ENCODE peak calls at places on chromosomes 3 and 15, in four cellular contexts. S, V, Q and I are unnamed samples. For H3K9me3, the result is how much of the 10 kb centered on the place peaks cover.

GRCh38 chr3:105518806-105519418 is 152.2 kb downstream of the ALCAM start:
- DNase-seq in S (peak), V (peak), Q (peak), I (peak)

GRCh38 chr3:73502609-73503560 is 121.9 kb downstream of the PDZRN3 start:
- DNase-seq in S (peak), V (peak), Q (peak), I (peak)

GRCh38 chr3:160486459-160486869 is 36.9 kb upstream of the TRIM59 start:
- DNase-seq in S (peak), V (peak), Q (peak), I (peak)

GRCh38 chr3:168025076-168025475 is 70.6 kb downstream of the GOLIM4 start:
- DNase-seq in S (no peak), V (peak), Q (no peak), I (peak)

GRCh38 chr15:77503240-77503639 is 82.6 kb downstream of the HMG20A start:
- DNase-seq in S (peak), V (no peak), Q (no peak), I (no peak)

GRCh38 chr3:49673131-49673714 is 928 bp upstream of the APEH start:
- DNase-seq in S (peak), V (no peak), Q (peak), I (no peak)

GRCh38 chr3:44160818-44161217 is 80.9 kb upstream of the TOPAZ1 start:
- DNase-seq in S (no peak), V (no peak), Q (no peak), I (no peak)

GRCh38 chr3:189572249-189572648 is 58.9 kb upstream of the TP63 start:
- DNase-seq in S (peak), V (peak), Q (no peak), I (no peak)

GRCh38 chr15:56984681-56985515 is 66.5 kb downstream of the TCF12 start:
- DNase-seq in S (peak), V (peak), Q (no peak), I (peak)

GRCh38 chr3:13353936-13354542 is 66.1 kb downstream of the NUP210 start:
- DNase-seq in S (peak), V (peak), Q (peak), I (no peak)

GRCh38 chr3:143794793-143795462 is 53.3 kb downstream of the SLC9A9 start:
- DNase-seq in S (no peak), V (no peak), Q (no peak), I (no peak)

GRCh38 chr3:153210660-153211059 is 48.6 kb downstream of the RAP2B start:
- DNase-seq in S (no peak), V (no peak), Q (peak), I (no peak)

GRCh38 chr15:90104551-90104950 is 2.3 kb upstream of the IDH2 start:
- DNase-seq in S (peak), V (no peak), Q (no peak), I (no peak)

GRCh38 chr15:33834892-33835730 is 133.2 kb upstream of the CHRM5 start:
- DNase-seq in S (no peak), V (no peak), Q (no peak), I (no peak)

GRCh38 chr3:113018461-113019181 is 27.8 kb downstream of the GTPBP8 start:
- DNase-seq in S (no peak), V (peak), Q (peak), I (no peak)

GRCh38 chr3:174945951-174946350 is 86.8 kb downstream of the NAALADL2 start:
- DNase-seq in S (no peak), V (no peak), Q (no peak), I (no peak)

GRCh38 chr3:159928692-159929091 is 59.9 kb upstream of the IL12A start:
- DNase-seq in S (peak), V (peak), Q (no peak), I (peak)

GRCh38 chr15:41506796-41507341 is 6.8 kb downstream of the LTK start:
- DNase-seq in S (peak), V (no peak), Q (no peak), I (no peak)

GRCh38 chr15:40807888-40808194 is 568 bp upstream of the DNAJC17 start:
- DNase-seq in S (no peak), V (no peak), Q (no peak), I (no peak)

GRCh38 chr15:70421197-70421482 is 323.4 kb upstream of the TLE3 start:
- DNase-seq in S (no peak), V (no peak), Q (no peak), I (no peak)

GRCh38 chr3:171262431-171262830 is 197.8 kb downstream of the TNIK start:
- DNase-seq in S (no peak), V (peak), Q (no peak), I (no peak)

GRCh38 chr3:189457201-189457607 is 174.0 kb upstream of the TP63 start:
- DNase-seq in S (peak), V (peak), Q (no peak), I (no peak)

GRCh38 chr3:142586803-142587406 is 8.4 kb upstream of the ATR start:
- DNase-seq in S (peak), V (peak), Q (peak), I (peak)

GRCh38 chr3:61032991-61033390 is 218.3 kb downstream of the FHIT start:
- DNase-seq in S (no peak), V (no peak), Q (no peak), I (no peak)

GRCh38 chr3:15616053-15616452 is 14.5 kb downstream of the BTD start:
- DNase-seq in S (no peak), V (peak), Q (no peak), I (no peak)

GRCh38 chr15:22873204-22873701 is 34.8 kb downstream of the NIPA2 start:
- DNase-seq in S (peak), V (peak), Q (peak), I (no peak)

GRCh38 chr3:109336272-109336957 is 931 bp downstream of the DPPA4 start:
- DNase-seq in S (no peak), V (peak), Q (peak), I (no peak)

GRCh38 chr3:103218146-103218545 is 783.3 kb downstream of the ZPLD1 start:
- DNase-seq in S (no peak), V (peak), Q (no peak), I (no peak)

GRCh38 chr3:196016485-196016884 is 65.4 kb downstream of the TFRC start:
- DNase-seq in S (peak), V (peak), Q (no peak), I (no peak)

GRCh38 chr3:71956716-71957115 is 171.8 kb upstream of the PROK2 start:
- DNase-seq in S (no peak), V (no peak), Q (peak), I (no peak)

GRCh38 chr15:50145451-50145872 is 26.4 kb upstream of the ATP8B4 start:
- DNase-seq in S (peak), V (peak), Q (peak), I (peak)

GRCh38 chr15:31598620-31599019 is 272.0 kb downstream of the KLF13 start:
- DNase-seq in S (peak), V (peak), Q (peak), I (no peak)

GRCh38 chr15:25224396-25224795 is 214.4 kb downstream of the UBE3A start:
- DNase-seq in S (no peak), V (no peak), Q (no peak), I (no peak)

GRCh38 chr15:25220834-25221233 is 218.0 kb downstream of the UBE3A start:
- DNase-seq in S (no peak), V (no peak), Q (no peak), I (no peak)

GRCh38 chr15:25228261-25228660 is 210.6 kb downstream of the UBE3A start:
- DNase-seq in S (no peak), V (no peak), Q (no peak), I (no peak)

GRCh38 chr15:25230442-25230841 is 208.4 kb downstream of the UBE3A start:
- DNase-seq in S (no peak), V (no peak), Q (no peak), I (no peak)

GRCh38 chr15:25226360-25226759 is 212.5 kb downstream of the UBE3A start:
- DNase-seq in S (no peak), V (no peak), Q (no peak), I (no peak)
- H3K9me3 ChIP-seq in S (under half), V (under half), Q (under half), I (under half)

GRCh38 chr15:99711685-99712084 is 21.6 kb downstream of the LYSMD4 start:
- DNase-seq in S (no peak), V (no peak), Q (no peak), I (no peak)
- H3K9ac ChIP-seq in S (no peak), V (no peak), Q (no peak), I (no peak)

GRCh38 chr3:69116162-69116561 is 6.2 kb downstream of the LMOD3 start:
- DNase-seq in S (no peak), V (no peak), Q (no peak), I (no peak)
- H3K4me2 ChIP-seq in S (peak), V (peak), Q (no peak), I (no peak)

DNA sequence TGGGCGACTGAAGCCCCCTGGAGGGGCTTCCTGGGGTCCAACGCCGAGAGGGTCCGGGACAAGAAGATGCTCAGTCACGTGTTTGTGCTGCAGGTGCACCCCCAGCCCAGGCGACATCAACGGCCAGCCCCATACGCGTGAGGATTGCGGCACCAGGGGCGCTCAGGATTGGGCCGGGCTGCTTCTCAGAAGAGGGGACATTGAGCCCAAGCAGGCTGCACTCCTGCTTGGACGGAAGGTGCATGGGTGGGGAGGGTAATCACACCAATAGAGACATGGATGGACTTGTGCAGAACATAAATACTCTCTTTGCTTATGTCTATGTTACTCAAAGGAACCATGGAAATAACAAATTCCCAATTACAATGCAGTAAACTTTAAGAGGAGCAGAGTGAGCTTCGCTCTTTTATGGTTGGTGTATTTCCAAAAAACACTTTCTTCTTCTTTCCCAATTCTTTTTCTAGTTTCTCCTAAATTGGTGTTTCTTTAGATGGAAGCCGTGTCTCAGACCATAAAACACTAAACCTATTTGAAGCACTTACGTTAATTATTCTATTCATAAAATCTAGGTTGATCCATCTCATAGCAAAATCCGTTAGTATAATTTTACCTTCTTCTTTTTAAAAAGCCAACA is 182.7 kb downstream of the GOLGA6L6 start:
- DNase-seq in S (no peak), V (no peak), Q (no peak), I (no peak)
- H3K9me3 ChIP-seq in S (under half), V (under half), Q (half or more), I (under half)

GRCh38 chr15:96209285-96209735 is 121.2 kb upstream of the NR2F2 start:
- DNase-seq in S (no peak), V (no peak), Q (no peak), I (no peak)
- H3K9ac ChIP-seq in S (no peak), V (no peak), Q (no peak), I (no peak)

DNA sequence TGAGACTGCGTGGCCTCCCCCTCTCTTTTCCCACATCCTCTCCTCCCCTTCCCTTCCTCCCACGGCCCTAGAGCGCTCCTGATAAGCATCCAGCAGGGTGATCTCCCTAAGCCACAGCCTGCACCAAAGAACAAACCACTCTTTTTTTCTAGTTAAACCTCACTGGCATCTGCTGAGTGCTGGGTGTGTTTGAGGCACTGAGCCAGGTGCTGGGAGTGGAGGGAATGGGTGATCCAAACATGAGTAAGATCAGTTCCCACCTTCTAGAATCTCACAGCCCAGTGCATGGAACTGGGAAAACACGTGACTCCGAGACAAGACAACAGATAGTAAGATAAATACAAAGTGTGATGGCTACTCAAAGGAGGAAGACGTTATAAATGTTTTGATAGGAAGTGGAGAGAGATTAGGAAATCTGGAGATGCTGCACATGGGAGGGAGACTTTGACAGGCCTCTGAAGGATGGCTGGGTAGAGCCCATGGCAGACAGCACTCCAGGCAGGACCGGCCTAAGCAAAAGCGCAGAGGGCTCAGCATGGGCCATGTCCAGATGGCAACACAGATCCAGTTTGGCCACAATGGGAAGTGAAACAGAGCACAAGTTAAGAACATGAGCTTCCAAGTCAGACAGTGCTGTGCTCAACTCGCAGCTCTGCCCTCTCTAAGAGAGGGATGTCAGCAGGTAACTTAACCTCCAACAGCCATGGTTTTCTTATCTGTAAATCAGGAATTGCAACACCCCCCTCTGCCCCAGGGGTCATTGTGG is 55.6 kb downstream of the CCR3 start:
- DNase-seq in S (peak), V (peak), Q (no peak), I (no peak)
- H3K4me2 ChIP-seq in S (no peak), V (no peak), Q (no peak), I (no peak)

GRCh38 chr15:100588638-100589242 is 13.2 kb downstream of the LINS1 start:
- DNase-seq in S (peak), V (peak), Q (peak), I (no peak)

GRCh38 chr15:100595964-100596363 is 6.0 kb downstream of the LINS1 start:
- DNase-seq in S (no peak), V (no peak), Q (no peak), I (no peak)

GRCh38 chr15:100592898-100593297 is 9.1 kb downstream of the LINS1 start:
- DNase-seq in S (no peak), V (peak), Q (no peak), I (no peak)

GRCh38 chr15:100593431-100593830 is 8.6 kb downstream of the LINS1 start:
- DNase-seq in S (no peak), V (no peak), Q (no peak), I (no peak)

DNA sequence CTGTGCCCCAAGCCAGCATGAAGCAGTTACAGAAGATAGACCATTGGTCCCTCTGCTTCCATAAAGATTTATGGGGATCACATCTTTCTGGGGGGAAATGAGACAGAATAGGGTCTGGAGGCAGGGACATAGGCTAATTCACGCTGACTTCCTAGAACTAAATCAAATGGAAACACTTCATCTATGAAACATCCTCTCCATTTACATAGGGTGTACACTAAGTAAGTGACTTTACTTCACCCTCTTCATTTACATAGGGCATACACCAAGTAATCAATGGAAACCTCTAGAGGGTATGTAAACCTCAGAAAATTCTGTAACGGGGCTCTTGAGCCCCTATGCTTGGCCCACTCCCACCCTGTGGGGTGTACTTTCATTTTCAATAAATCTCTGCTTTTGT is 10.1 kb downstream of the LINS1 start:
- DNase-seq in S (no peak), V (no peak), Q (no peak), I (no peak)
- H3K9me3 ChIP-seq in S (under half), V (under half), Q (under half), I (under half)

GRCh38 chr15:73991260-73991659 is 835 bp downstream of the STOML1 start:
- DNase-seq in S (no peak), V (peak), Q (peak), I (peak)

GRCh38 chr15:73994419-73994883 is at the start of gene PML:
- DNase-seq in S (peak), V (peak), Q (peak), I (peak)

GRCh38 chr15:73991726-73992593 is at the start of gene STOML1:
- DNase-seq in S (peak), V (peak), Q (peak), I (peak)

GRCh38 chr15:73993211-73993994 is 1.1 kb upstream of the PML start:
- DNase-seq in S (no peak), V (no peak), Q (no peak), I (no peak)

DNA sequence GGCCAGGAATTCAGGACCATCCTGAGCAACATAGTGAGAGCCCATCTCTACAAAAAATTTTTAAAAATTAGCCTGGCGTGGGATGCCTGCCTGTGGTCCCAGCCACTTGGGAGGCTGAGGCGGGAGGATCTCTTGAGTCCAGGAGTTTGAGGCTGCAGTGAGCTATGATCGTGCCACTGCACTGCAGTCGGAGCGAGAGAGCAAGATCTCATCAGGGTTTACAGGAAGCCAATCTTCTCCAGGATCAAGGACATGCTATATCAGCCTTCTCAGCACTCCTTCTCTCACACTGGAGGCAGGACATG is 451 bp upstream of the STOML1 start:
- DNase-seq in S (no peak), V (no peak), Q (no peak), I (no peak)
- H3K9ac ChIP-seq in S (no peak), V (no peak), Q (no peak), I (no peak)

GRCh38 chr3:185942907-185943306 is 5.1 kb upstream of the TRA2B start:
- DNase-seq in S (no peak), V (no peak), Q (no peak), I (no peak)
- H3K4me2 ChIP-seq in S (peak), V (no peak), Q (no peak), I (no peak)

GRCh38 chr3:82376883-82377282 is 615.4 kb upstream of the GBE1 start:
- DNase-seq in S (peak), V (no peak), Q (peak), I (no peak)
- H3K9me3 ChIP-seq in S (under half), V (under half), Q (under half), I (under half)